ENCODE peak calls at places on chromosomes 16 and 17, in seven cellular contexts. One of them, this sample, is unnamed.

GRCh38 chr17:29091591-29092291 is 48.8 kb downstream of the PIPOX start:
- DNase-seq in anterior cingulate cortex: no peak
- DNase-seq in stimulated activated naive B cell treated with anti-CD40 and anti-IgM and Interleukin-4, amounts not matched to agents 10 μg/mL and 1 μg/mL and 100 μg/mL, for 72 hours: no peak
- DNase-seq in activated CD4-positive, CD25-positive, alpha-beta regulatory T cell: no peak
- DNase-seq in mucosa of descending colon: no peak
- DNase-seq in NB4: no peak
- DNase-seq in HT-29: no peak
- DNase-seq in this sample: no peak

GRCh38 chr17:80115159-80115558 is 13.8 kb downstream of the GAA start:
- DNase-seq in HT-29: no peak
- DNase-seq in stimulated activated naive B cell treated with anti-CD40 and anti-IgM and Interleukin-4, amounts not matched to agents 10 μg/mL and 1 μg/mL and 100 μg/mL, for 72 hours: no peak
- DNase-seq in mucosa of descending colon: no peak
- DNase-seq in activated CD4-positive, CD25-positive, alpha-beta regulatory T cell: no peak
- DNase-seq in anterior cingulate cortex: no peak
- DNase-seq in NB4: no peak
- DNase-seq in this sample: no peak

GRCh38 chr16:76932541-76933211 is 258.3 kb upstream of the MON1B start:
- DNase-seq in NB4: no peak
- DNase-seq in activated CD4-positive, CD25-positive, alpha-beta regulatory T cell: no peak
- DNase-seq in HT-29: no peak
- DNase-seq in anterior cingulate cortex: no peak
- DNase-seq in mucosa of descending colon: no peak
- DNase-seq in stimulated activated naive B cell treated with anti-CD40 and anti-IgM and Interleukin-4, amounts not matched to agents 10 μg/mL and 1 μg/mL and 100 μg/mL, for 72 hours: no peak
- DNase-seq in this sample: no peak

GRCh38 chr16:8861563-8862308 is 7.1 kb downstream of the CARHSP1 start:
- DNase-seq in stimulated activated naive B cell treated with anti-CD40 and anti-IgM and Interleukin-4, amounts not matched to agents 10 μg/mL and 1 μg/mL and 100 μg/mL, for 72 hours: no peak
- DNase-seq in anterior cingulate cortex: no peak
- DNase-seq in mucosa of descending colon: peak; percentile 36
- DNase-seq in HT-29: no peak
- DNase-seq in NB4: no peak
- DNase-seq in activated CD4-positive, CD25-positive, alpha-beta regulatory T cell: no peak
- DNase-seq in this sample: no peak

GRCh38 chr16:15942901-15943690 is 6.3 kb upstream of the ABCC1 start:
- DNase-seq in mucosa of descending colon: no peak
- DNase-seq in stimulated activated naive B cell treated with anti-CD40 and anti-IgM and Interleukin-4, amounts not matched to agents 10 μg/mL and 1 μg/mL and 100 μg/mL, for 72 hours: no peak
- DNase-seq in activated CD4-positive, CD25-positive, alpha-beta regulatory T cell: no peak
- DNase-seq in HT-29: no peak
- DNase-seq in NB4: peak; percentile 66
- DNase-seq in anterior cingulate cortex: no peak
- DNase-seq in this sample: peak; percentile 80

GRCh38 chr16:87487361-87487924 is 5.4 kb downstream of the ZCCHC14 start:
- DNase-seq in stimulated activated naive B cell treated with anti-CD40 and anti-IgM and Interleukin-4, amounts not matched to agents 10 μg/mL and 1 μg/mL and 100 μg/mL, for 72 hours: no peak
- DNase-seq in NB4: no peak
- DNase-seq in anterior cingulate cortex: no peak
- DNase-seq in activated CD4-positive, CD25-positive, alpha-beta regulatory T cell: peak; percentile 27
- DNase-seq in mucosa of descending colon: peak; percentile 88
- DNase-seq in HT-29: peak; percentile 86
- DNase-seq in this sample: no peak

GRCh38 chr17:49616546-49617205 is 41.0 kb downstream of the NXPH3 start:
- DNase-seq in NB4: no peak
- DNase-seq in activated CD4-positive, CD25-positive, alpha-beta regulatory T cell: no peak
- DNase-seq in anterior cingulate cortex: no peak
- DNase-seq in HT-29: no peak
- DNase-seq in stimulated activated naive B cell treated with anti-CD40 and anti-IgM and Interleukin-4, amounts not matched to agents 10 μg/mL and 1 μg/mL and 100 μg/mL, for 72 hours: no peak
- DNase-seq in mucosa of descending colon: no peak
- DNase-seq in this sample: no peak

GRCh38 chr17:48025904-48026502 is 11.6 kb downstream of the COPZ2 start:
- DNase-seq in NB4: no peak
- DNase-seq in activated CD4-positive, CD25-positive, alpha-beta regulatory T cell: no peak
- DNase-seq in HT-29: no peak
- DNase-seq in stimulated activated naive B cell treated with anti-CD40 and anti-IgM and Interleukin-4, amounts not matched to agents 10 μg/mL and 1 μg/mL and 100 μg/mL, for 72 hours: no peak
- DNase-seq in anterior cingulate cortex: no peak
- DNase-seq in mucosa of descending colon: peak; percentile 48
- DNase-seq in this sample: no peak

GRCh38 chr16:80640316-80640715 is 99.5 kb downstream of the DYNLRB2 start:
- DNase-seq in stimulated activated naive B cell treated with anti-CD40 and anti-IgM and Interleukin-4, amounts not matched to agents 10 μg/mL and 1 μg/mL and 100 μg/mL, for 72 hours: no peak
- DNase-seq in HT-29: no peak
- DNase-seq in anterior cingulate cortex: no peak
- DNase-seq in NB4: no peak
- DNase-seq in activated CD4-positive, CD25-positive, alpha-beta regulatory T cell: no peak
- DNase-seq in mucosa of descending colon: no peak
- DNase-seq in this sample: no peak

GRCh38 chr17:74457146-74457819 is 9.2 kb upstream of the CD300A start:
- DNase-seq in anterior cingulate cortex: no peak
- DNase-seq in activated CD4-positive, CD25-positive, alpha-beta regulatory T cell: peak; percentile 50
- DNase-seq in stimulated activated naive B cell treated with anti-CD40 and anti-IgM and Interleukin-4, amounts not matched to agents 10 μg/mL and 1 μg/mL and 100 μg/mL, for 72 hours: peak; percentile 59
- DNase-seq in NB4: peak; percentile 78
- DNase-seq in mucosa of descending colon: peak; percentile 85
- DNase-seq in HT-29: peak; percentile 81
- DNase-seq in this sample: no peak

GRCh38 chr17:21357281-21357680 is 18.9 kb upstream of the KCNJ12 start:
- DNase-seq in HT-29: no peak
- DNase-seq in stimulated activated naive B cell treated with anti-CD40 and anti-IgM and Interleukin-4, amounts not matched to agents 10 μg/mL and 1 μg/mL and 100 μg/mL, for 72 hours: no peak
- DNase-seq in anterior cingulate cortex: no peak
- DNase-seq in activated CD4-positive, CD25-positive, alpha-beta regulatory T cell: no peak
- DNase-seq in mucosa of descending colon: no peak
- DNase-seq in NB4: no peak
- DNase-seq in this sample: no peak

GRCh38 chr17:30188211-30188939 is 47.1 kb downstream of the SLC6A4 start:
- DNase-seq in anterior cingulate cortex: no peak
- DNase-seq in mucosa of descending colon: no peak
- DNase-seq in stimulated activated naive B cell treated with anti-CD40 and anti-IgM and Interleukin-4, amounts not matched to agents 10 μg/mL and 1 μg/mL and 100 μg/mL, for 72 hours: no peak
- DNase-seq in HT-29: no peak
- DNase-seq in NB4: no peak
- DNase-seq in activated CD4-positive, CD25-positive, alpha-beta regulatory T cell: no peak
- DNase-seq in this sample: no peak

GRCh38 chr17:63276821-63277220 is 169.3 kb downstream of the CYB561 start:
- DNase-seq in HT-29: no peak
- DNase-seq in anterior cingulate cortex: no peak
- DNase-seq in mucosa of descending colon: no peak
- DNase-seq in stimulated activated naive B cell treated with anti-CD40 and anti-IgM and Interleukin-4, amounts not matched to agents 10 μg/mL and 1 μg/mL and 100 μg/mL, for 72 hours: no peak
- DNase-seq in NB4: no peak
- DNase-seq in activated CD4-positive, CD25-positive, alpha-beta regulatory T cell: no peak
- DNase-seq in this sample: no peak